ENCODE peak calls at places on chromosomes 11 and 22, in six cellular contexts. One of them, this sample, is unnamed.

GRCh38 chr11:19080579-19080993 is 20.1 kb upstream of the MRGPRX2 start:
- DNase-seq in Peyer's patch: no peak
- DNase-seq in fibroblast of lung: peak
- DNase-seq in naive thymus-derived CD4-positive, alpha-beta T cell: no peak
- DNase-seq in kidney: peak
- DNase-seq in breast epithelium: peak
- DNase-seq in this sample: peak

GRCh38 chr22:40509401-40510134 is 127.0 kb downstream of the MRTFA start:
- DNase-seq in Peyer's patch: no peak
- DNase-seq in fibroblast of lung: peak
- DNase-seq in naive thymus-derived CD4-positive, alpha-beta T cell: no peak
- DNase-seq in kidney: no peak
- DNase-seq in breast epithelium: no peak
- DNase-seq in this sample: peak

GRCh38 chr11:12280199-12280837 is 97.1 kb upstream of the PARVA start:
- DNase-seq in Peyer's patch: no peak
- DNase-seq in fibroblast of lung: no peak
- DNase-seq in naive thymus-derived CD4-positive, alpha-beta T cell: no peak
- DNase-seq in kidney: peak
- DNase-seq in breast epithelium: no peak
- DNase-seq in this sample: no peak

GRCh38 chr11:67651976-67652895 is 1.7 kb upstream of the ACY3 start:
- DNase-seq in Peyer's patch: peak
- DNase-seq in fibroblast of lung: no peak
- DNase-seq in naive thymus-derived CD4-positive, alpha-beta T cell: no peak
- DNase-seq in kidney: no peak
- DNase-seq in breast epithelium: no peak
- DNase-seq in this sample: no peak

GRCh38 chr11:101617735-101618332 is 34.0 kb upstream of the TRPC6 start:
- DNase-seq in Peyer's patch: no peak
- DNase-seq in fibroblast of lung: no peak
- DNase-seq in naive thymus-derived CD4-positive, alpha-beta T cell: no peak
- DNase-seq in kidney: no peak
- DNase-seq in breast epithelium: no peak
- DNase-seq in this sample: no peak

GRCh38 chr22:36734171-36735058 is 30.9 kb upstream of the CACNG2 start:
- DNase-seq in Peyer's patch: peak
- DNase-seq in fibroblast of lung: peak
- DNase-seq in naive thymus-derived CD4-positive, alpha-beta T cell: no peak
- DNase-seq in kidney: no peak
- DNase-seq in breast epithelium: no peak
- DNase-seq in this sample: no peak

GRCh38 chr11:36478700-36479329 is 31.3 kb downstream of the TRAF6 start:
- DNase-seq in Peyer's patch: peak
- DNase-seq in fibroblast of lung: peak
- DNase-seq in naive thymus-derived CD4-positive, alpha-beta T cell: no peak
- DNase-seq in kidney: no peak
- DNase-seq in breast epithelium: no peak
- DNase-seq in this sample: no peak

GRCh38 chr11:122664188-122664587 is 8.7 kb downstream of the UBASH3B start:
- DNase-seq in Peyer's patch: no peak
- DNase-seq in fibroblast of lung: no peak
- DNase-seq in naive thymus-derived CD4-positive, alpha-beta T cell: no peak
- DNase-seq in kidney: no peak
- DNase-seq in breast epithelium: no peak
- DNase-seq in this sample: no peak

GRCh38 chr11:83502041-83502440 is 215.9 kb upstream of the CCDC90B start:
- DNase-seq in Peyer's patch: no peak
- DNase-seq in fibroblast of lung: no peak
- DNase-seq in naive thymus-derived CD4-positive, alpha-beta T cell: no peak
- DNase-seq in kidney: no peak
- DNase-seq in breast epithelium: no peak
- DNase-seq in this sample: no peak

GRCh38 chr11:76248210-76248609 is 41.9 kb upstream of the WNT11 start:
- DNase-seq in Peyer's patch: no peak
- DNase-seq in fibroblast of lung: no peak
- DNase-seq in naive thymus-derived CD4-positive, alpha-beta T cell: no peak
- DNase-seq in kidney: peak
- DNase-seq in breast epithelium: no peak
- DNase-seq in this sample: no peak

GRCh38 chr11:75635009-75635909 is 33.6 kb downstream of the MAP6 start:
- DNase-seq in Peyer's patch: no peak
- DNase-seq in fibroblast of lung: peak
- DNase-seq in naive thymus-derived CD4-positive, alpha-beta T cell: no peak
- DNase-seq in kidney: peak
- DNase-seq in breast epithelium: no peak
- DNase-seq in this sample: no peak

GRCh38 chr11:611001-611996 is 4.5 kb downstream of the IRF7 start:
- DNase-seq in Peyer's patch: no peak
- DNase-seq in fibroblast of lung: no peak
- DNase-seq in naive thymus-derived CD4-positive, alpha-beta T cell: no peak
- DNase-seq in kidney: peak
- DNase-seq in breast epithelium: no peak
- DNase-seq in this sample: no peak

GRCh38 chr11:65325435-65325834 is 8.2 kb upstream of the DPF2 start:
- DNase-seq in Peyer's patch: no peak
- DNase-seq in fibroblast of lung: peak
- DNase-seq in naive thymus-derived CD4-positive, alpha-beta T cell: no peak
- DNase-seq in kidney: no peak
- DNase-seq in breast epithelium: no peak
- DNase-seq in this sample: no peak

GRCh38 chr11:123729602-123730001 is 11.9 kb downstream of the ZNF202 start:
- DNase-seq in Peyer's patch: no peak
- DNase-seq in fibroblast of lung: no peak
- DNase-seq in naive thymus-derived CD4-positive, alpha-beta T cell: no peak
- DNase-seq in kidney: no peak
- DNase-seq in breast epithelium: no peak
- DNase-seq in this sample: no peak

GRCh38 chr11:13304655-13305340 is 27.2 kb downstream of the BMAL1 start:
- DNase-seq in Peyer's patch: no peak
- DNase-seq in fibroblast of lung: no peak
- DNase-seq in naive thymus-derived CD4-positive, alpha-beta T cell: no peak
- DNase-seq in kidney: no peak
- DNase-seq in breast epithelium: no peak
- DNase-seq in this sample: no peak

GRCh38 chr11:75969626-75970308 is 154.8 kb downstream of the UVRAG start:
- DNase-seq in Peyer's patch: no peak
- DNase-seq in fibroblast of lung: peak
- DNase-seq in naive thymus-derived CD4-positive, alpha-beta T cell: no peak
- DNase-seq in kidney: no peak
- DNase-seq in breast epithelium: no peak
- DNase-seq in this sample: peak

GRCh38 chr11:131674051-131674755 is 303.8 kb downstream of the NTM start:
- DNase-seq in Peyer's patch: peak
- DNase-seq in fibroblast of lung: peak
- DNase-seq in naive thymus-derived CD4-positive, alpha-beta T cell: no peak
- DNase-seq in kidney: no peak
- DNase-seq in breast epithelium: peak
- DNase-seq in this sample: peak

GRCh38 chr11:45994421-45995341 is 72.2 kb downstream of the LARGE2 start:
- DNase-seq in Peyer's patch: no peak
- DNase-seq in fibroblast of lung: peak
- DNase-seq in naive thymus-derived CD4-positive, alpha-beta T cell: no peak
- DNase-seq in kidney: no peak
- DNase-seq in breast epithelium: no peak
- DNase-seq in this sample: peak

GRCh38 chr11:84853841-84854497 is 773.2 kb downstream of the DLG2 start:
- DNase-seq in Peyer's patch: no peak
- DNase-seq in fibroblast of lung: no peak
- DNase-seq in naive thymus-derived CD4-positive, alpha-beta T cell: no peak
- DNase-seq in kidney: no peak
- DNase-seq in breast epithelium: no peak
- DNase-seq in this sample: no peak

GRCh38 chr11:111462329-111462728 is 49.9 kb downstream of the BTG4 start:
- DNase-seq in Peyer's patch: no peak
- DNase-seq in fibroblast of lung: no peak
- DNase-seq in naive thymus-derived CD4-positive, alpha-beta T cell: no peak
- DNase-seq in kidney: no peak
- DNase-seq in breast epithelium: no peak
- DNase-seq in this sample: no peak

GRCh38 chr11:11822946-11823345 is 18.8 kb upstream of the USP47 start:
- DNase-seq in Peyer's patch: no peak
- DNase-seq in fibroblast of lung: no peak
- DNase-seq in naive thymus-derived CD4-positive, alpha-beta T cell: no peak
- DNase-seq in kidney: no peak
- DNase-seq in breast epithelium: no peak
- DNase-seq in this sample: no peak

GRCh38 chr22:39135092-39135896 is 17.2 kb downstream of the CBX7 start:
- DNase-seq in Peyer's patch: peak
- DNase-seq in fibroblast of lung: peak
- DNase-seq in naive thymus-derived CD4-positive, alpha-beta T cell: no peak
- DNase-seq in kidney: no peak
- DNase-seq in breast epithelium: no peak
- DNase-seq in this sample: no peak

GRCh38 chr11:119759324-119759723 is 30.3 kb upstream of the NECTIN1 start:
- DNase-seq in Peyer's patch: no peak
- DNase-seq in fibroblast of lung: peak
- DNase-seq in naive thymus-derived CD4-positive, alpha-beta T cell: no peak
- DNase-seq in kidney: no peak
- DNase-seq in breast epithelium: no peak
- DNase-seq in this sample: no peak

GRCh38 chr11:117316197-117316961 is at the start of gene BACE1:
- DNase-seq in Peyer's patch: peak
- DNase-seq in fibroblast of lung: peak
- DNase-seq in naive thymus-derived CD4-positive, alpha-beta T cell: no peak
- DNase-seq in kidney: peak
- DNase-seq in breast epithelium: peak
- DNase-seq in this sample: no peak

GRCh38 chr22:48605856-48606255 is 1221.8 kb downstream of the BRD1 start:
- DNase-seq in Peyer's patch: no peak
- DNase-seq in fibroblast of lung: no peak
- DNase-seq in naive thymus-derived CD4-positive, alpha-beta T cell: no peak
- DNase-seq in kidney: no peak
- DNase-seq in breast epithelium: no peak
- DNase-seq in this sample: no peak

GRCh38 chr11:103920449-103920848 is 116.0 kb upstream of the DDI1 start:
- DNase-seq in Peyer's patch: no peak
- DNase-seq in fibroblast of lung: peak
- DNase-seq in naive thymus-derived CD4-positive, alpha-beta T cell: no peak
- DNase-seq in kidney: no peak
- DNase-seq in breast epithelium: no peak
- DNase-seq in this sample: no peak

GRCh38 chr11:118338637-118339061 is 3.9 kb downstream of the CD3D start:
- DNase-seq in Peyer's patch: peak
- DNase-seq in fibroblast of lung: no peak
- DNase-seq in naive thymus-derived CD4-positive, alpha-beta T cell: peak
- DNase-seq in kidney: peak
- DNase-seq in breast epithelium: peak
- DNase-seq in this sample: no peak

GRCh38 chr11:1835671-1836010 is 851 bp downstream of the SYT8 start:
- DNase-seq in Peyer's patch: no peak
- DNase-seq in fibroblast of lung: no peak
- DNase-seq in naive thymus-derived CD4-positive, alpha-beta T cell: no peak
- DNase-seq in kidney: no peak
- DNase-seq in breast epithelium: no peak
- DNase-seq in this sample: no peak

GRCh38 chr11:1834791-1835670 is at the start of gene SYT8:
- DNase-seq in Peyer's patch: no peak
- DNase-seq in fibroblast of lung: no peak
- DNase-seq in naive thymus-derived CD4-positive, alpha-beta T cell: no peak
- DNase-seq in kidney: peak
- DNase-seq in breast epithelium: no peak
- DNase-seq in this sample: no peak

GRCh38 chr11:1832181-1832988 is 2.4 kb upstream of the SYT8 start:
- DNase-seq in Peyer's patch: peak
- DNase-seq in fibroblast of lung: peak
- DNase-seq in naive thymus-derived CD4-positive, alpha-beta T cell: peak
- DNase-seq in kidney: peak
- DNase-seq in breast epithelium: no peak
- DNase-seq in this sample: no peak

GRCh38 chr11:1832989-1833365 is 1.8 kb upstream of the SYT8 start:
- DNase-seq in Peyer's patch: no peak
- DNase-seq in fibroblast of lung: no peak
- DNase-seq in naive thymus-derived CD4-positive, alpha-beta T cell: no peak
- DNase-seq in kidney: peak
- DNase-seq in breast epithelium: no peak
- DNase-seq in this sample: no peak

GRCh38 chr11:1834132-1834610 is 619 bp upstream of the SYT8 start:
- DNase-seq in Peyer's patch: peak
- DNase-seq in fibroblast of lung: no peak
- DNase-seq in naive thymus-derived CD4-positive, alpha-beta T cell: no peak
- DNase-seq in kidney: peak
- DNase-seq in breast epithelium: peak
- DNase-seq in this sample: no peak
- H3K4me3 ChIP-seq in Peyer's patch: no peak
- H3K4me3 ChIP-seq in fibroblast of lung: no peak
- H3K4me3 ChIP-seq in naive thymus-derived CD4-positive, alpha-beta T cell: no peak
- H3K4me3 ChIP-seq in kidney: no peak
- H3K4me3 ChIP-seq in breast epithelium: no peak
- H3K4me3 ChIP-seq in this sample: no peak

GRCh38 chr11:69086741-69087524 is 38.2 kb downstream of the TPCN2 start:
- DNase-seq in Peyer's patch: no peak
- DNase-seq in fibroblast of lung: no peak
- DNase-seq in naive thymus-derived CD4-positive, alpha-beta T cell: no peak
- DNase-seq in kidney: peak
- DNase-seq in breast epithelium: no peak
- DNase-seq in this sample: no peak
- H3K4me3 ChIP-seq in Peyer's patch: no peak
- H3K4me3 ChIP-seq in fibroblast of lung: no peak
- H3K4me3 ChIP-seq in naive thymus-derived CD4-positive, alpha-beta T cell: no peak
- H3K4me3 ChIP-seq in kidney: no peak
- H3K4me3 ChIP-seq in breast epithelium: no peak
- H3K4me3 ChIP-seq in this sample: no peak

GRCh38 chr11:3992964-3993363 is 101.6 kb upstream of the RRM1 start:
- DNase-seq in Peyer's patch: no peak
- DNase-seq in fibroblast of lung: no peak
- DNase-seq in naive thymus-derived CD4-positive, alpha-beta T cell: no peak
- DNase-seq in kidney: no peak
- DNase-seq in breast epithelium: no peak
- DNase-seq in this sample: no peak

GRCh38 chr11:3990406-3990805 is 104.2 kb upstream of the RRM1 start:
- DNase-seq in Peyer's patch: no peak
- DNase-seq in fibroblast of lung: no peak
- DNase-seq in naive thymus-derived CD4-positive, alpha-beta T cell: no peak
- DNase-seq in kidney: no peak
- DNase-seq in breast epithelium: no peak
- DNase-seq in this sample: no peak

GRCh38 chr11:3986301-3986700 is 108.3 kb upstream of the RRM1 start:
- DNase-seq in Peyer's patch: no peak
- DNase-seq in fibroblast of lung: no peak
- DNase-seq in naive thymus-derived CD4-positive, alpha-beta T cell: no peak
- DNase-seq in kidney: no peak
- DNase-seq in breast epithelium: no peak
- DNase-seq in this sample: no peak

GRCh38 chr11:3989891-3990290 is 104.7 kb upstream of the RRM1 start:
- DNase-seq in Peyer's patch: no peak
- DNase-seq in fibroblast of lung: no peak
- DNase-seq in naive thymus-derived CD4-positive, alpha-beta T cell: peak
- DNase-seq in kidney: no peak
- DNase-seq in breast epithelium: no peak
- DNase-seq in this sample: no peak

GRCh38 chr11:3989251-3989650 is 105.3 kb upstream of the RRM1 start:
- DNase-seq in Peyer's patch: peak
- DNase-seq in fibroblast of lung: peak
- DNase-seq in naive thymus-derived CD4-positive, alpha-beta T cell: no peak
- DNase-seq in kidney: no peak
- DNase-seq in breast epithelium: no peak
- DNase-seq in this sample: no peak
- H3K4me3 ChIP-seq in Peyer's patch: no peak
- H3K4me3 ChIP-seq in fibroblast of lung: peak
- H3K4me3 ChIP-seq in naive thymus-derived CD4-positive, alpha-beta T cell: no peak
- H3K4me3 ChIP-seq in kidney: no peak
- H3K4me3 ChIP-seq in breast epithelium: no peak
- H3K4me3 ChIP-seq in this sample: no peak

GRCh38 chr22:45552580-45553332 is 50.1 kb downstream of the FBLN1 start:
- DNase-seq in Peyer's patch: peak
- DNase-seq in fibroblast of lung: peak
- DNase-seq in naive thymus-derived CD4-positive, alpha-beta T cell: no peak
- DNase-seq in kidney: peak
- DNase-seq in breast epithelium: peak
- DNase-seq in this sample: peak
- H3K4me3 ChIP-seq in Peyer's patch: no peak
- H3K4me3 ChIP-seq in fibroblast of lung: no peak
- H3K4me3 ChIP-seq in naive thymus-derived CD4-positive, alpha-beta T cell: no peak
- H3K4me3 ChIP-seq in kidney: no peak
- H3K4me3 ChIP-seq in breast epithelium: no peak
- H3K4me3 ChIP-seq in this sample: no peak

This sample was measured in AG04449.